ENCODE peak calls at places on chromosomes 4 and X, in four cellular contexts. R is coronary artery, F is body of pancreas, L is thoracic aorta. P is an unnamed sample.

GRCh38 chr4:77354550-77354949 is 197.5 kb downstream of the CCNG2 start:
- DNase-seq in L (no peak), F (no peak), R (no peak), P (no peak)

GRCh38 chr4:13543648-13544555 is at the start of gene NKX3-2:
- DNase-seq in F (no peak), R (no peak), L (no peak), P (peak)

GRCh38 chr4:150080875-150081274 is 2.6 kb downstream of the DCLK2 start:
- DNase-seq in R (no peak), F (no peak), L (no peak), P (no peak)

GRCh38 chr4:33126002-33126401 is 2405.8 kb downstream of the PCDH7 start:
- DNase-seq in R (no peak), F (no peak), L (no peak), P (no peak)

GRCh38 chrX:130174051-130174704 is 2.4 kb downstream of the RAB33A start:
- DNase-seq in F (no peak), R (no peak), L (peak), P (no peak)

GRCh38 chr4:118968006-118968405 is 79.4 kb downstream of the SYNPO2 start:
- DNase-seq in L (no peak), R (peak), F (no peak), P (no peak)

GRCh38 chr4:149050840-149051239 is 608.6 kb upstream of the NR3C2 start:
- DNase-seq in L (no peak), F (no peak), R (no peak), P (no peak)

GRCh38 chrX:13369541-13370140 is 49.8 kb upstream of the ATXN3L start:
- DNase-seq in R (no peak), F (no peak), L (no peak), P (no peak)

GRCh38 chr4:10841697-10842096 is 157.1 kb upstream of the CLNK start:
- DNase-seq in L (no peak), R (no peak), F (no peak), P (no peak)

GRCh38 chr4:71773004-71773403 is 10.9 kb downstream of the GC start:
- DNase-seq in L (no peak), R (no peak), F (no peak), P (no peak)

GRCh38 chr4:184444953-184445309 is 29.4 kb downstream of the IRF2 start:
- DNase-seq in L (no peak), F (no peak), R (no peak), P (no peak)

GRCh38 chr4:88522702-88523324 is 763 bp downstream of the PYURF start:
- DNase-seq in R (peak), F (peak), L (peak), P (no peak)

GRCh38 chr4:168511780-168512467 is 15.1 kb downstream of the PALLD start:
- DNase-seq in L (no peak), F (no peak), R (no peak), P (no peak)

GRCh38 chr4:177728361-177729152 is 286.3 kb upstream of the AGA start:
- DNase-seq in R (no peak), L (no peak), F (no peak), P (peak)

GRCh38 chr4:184284742-184285141 is 67.1 kb upstream of the ENPP6 start:
- DNase-seq in F (no peak), R (no peak), L (no peak), P (no peak)

GRCh38 chrX:103845165-103845653 is 13.2 kb upstream of the RAB9B start:
- DNase-seq in R (no peak), L (no peak), F (peak), P (no peak)

GRCh38 chr4:127580300-127580699 is 52.5 kb upstream of the INTU start:
- DNase-seq in L (no peak), R (no peak), F (no peak), P (no peak)

GRCh38 chr4:102640669-102641068 is 120.1 kb downstream of the MANBA start:
- DNase-seq in F (no peak), R (no peak), L (no peak), P (no peak)

GRCh38 chrX:133415276-133416105 is at the start of gene GPC4:
- DNase-seq in F (peak), L (no peak), R (peak), P (no peak)
- TF ChIP-seq CTCF in F (no peak), L (no peak), R (no peak), P (no peak)

GRCh38 chr4:124945422-124945821 is 232.9 kb upstream of the ANKRD50 start:
- DNase-seq in R (no peak), F (no peak), L (no peak), P (no peak)
- H3K4me3 ChIP-seq in R (peak), F (no peak), L (peak), P (no peak)

GRCh38 chr4:99947608-99948007 is 1.2 kb upstream of the DNAJB14 start:
- DNase-seq in L (no peak), R (no peak), F (no peak), P (no peak)

GRCh38 chr4:99947190-99947578 is 766 bp upstream of the DNAJB14 start:
- DNase-seq in F (no peak), L (no peak), R (no peak), P (no peak)

GRCh38 chr4:99950913-99951254 is 809 bp upstream of the H2AZ1 start:
- DNase-seq in R (no peak), L (no peak), F (no peak), P (no peak)

GRCh38 chr4:99949034-99949998 is 759 bp downstream of the H2AZ1 start:
- DNase-seq in L (peak), R (peak), F (peak), P (peak)

DNA sequence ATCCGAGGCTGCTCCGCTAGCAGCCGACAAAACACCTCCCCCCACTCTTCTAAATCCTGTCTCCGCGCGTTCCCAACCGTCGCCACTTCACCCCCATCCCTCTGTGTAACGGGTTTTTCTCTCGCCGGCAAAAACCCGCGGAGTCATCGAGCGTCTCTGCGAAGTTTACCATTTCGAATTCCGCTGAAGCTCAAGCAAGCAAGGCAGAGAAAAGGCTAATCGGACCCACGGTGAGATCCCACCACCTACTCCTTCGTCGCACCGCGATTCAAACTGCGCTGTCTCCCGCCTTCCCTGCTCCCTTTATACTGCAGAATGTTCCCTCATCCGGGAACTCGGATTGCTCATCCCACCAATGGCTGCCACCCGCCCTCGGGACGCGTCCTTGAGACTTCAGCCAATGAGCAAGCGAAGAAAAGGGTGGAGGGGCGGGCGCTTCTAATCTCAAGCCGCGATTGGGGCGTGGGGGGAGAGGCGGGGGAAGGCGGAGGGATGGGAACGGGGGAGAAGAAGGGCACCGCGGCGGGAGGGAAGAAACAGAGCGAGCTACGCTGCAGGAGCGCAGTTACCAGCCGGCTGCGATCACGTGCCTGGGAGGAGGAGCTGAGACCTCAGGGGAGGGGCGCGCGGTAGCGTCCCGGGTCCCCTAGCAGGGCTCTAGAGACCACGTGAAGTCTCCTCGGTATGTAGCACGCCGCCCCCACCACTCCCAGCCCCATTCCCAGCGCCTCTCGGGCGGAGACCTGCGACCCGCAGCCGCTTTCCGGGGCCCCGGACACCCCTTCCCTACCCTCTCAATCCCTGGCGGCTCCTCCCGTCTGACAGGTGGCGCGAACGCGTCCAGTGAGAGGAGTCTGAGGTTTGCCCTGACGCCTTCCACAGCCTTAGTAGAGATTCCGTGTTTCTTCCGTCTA is at the start of gene H2AZ1:
- DNase-seq in F (peak), R (peak), L (peak), P (peak)
- H3K27ac ChIP-seq in F (peak), R (peak), L (peak), P (peak)

GRCh38 chrX:118508221-118508620 is 12.6 kb downstream of the DOCK11 start:
- DNase-seq in R (no peak), L (no peak), F (no peak), P (no peak)

GRCh38 chrX:118507766-118508165 is 12.2 kb downstream of the DOCK11 start:
- DNase-seq in F (no peak), L (no peak), R (no peak), P (no peak)

GRCh38 chrX:118510076-118510475 is 14.5 kb downstream of the DOCK11 start:
- DNase-seq in R (no peak), L (no peak), F (no peak), P (no peak)

GRCh38 chrX:118513120-118513899 is 17.7 kb downstream of the DOCK11 start:
- DNase-seq in F (no peak), L (no peak), R (no peak), P (no peak)

DNA sequence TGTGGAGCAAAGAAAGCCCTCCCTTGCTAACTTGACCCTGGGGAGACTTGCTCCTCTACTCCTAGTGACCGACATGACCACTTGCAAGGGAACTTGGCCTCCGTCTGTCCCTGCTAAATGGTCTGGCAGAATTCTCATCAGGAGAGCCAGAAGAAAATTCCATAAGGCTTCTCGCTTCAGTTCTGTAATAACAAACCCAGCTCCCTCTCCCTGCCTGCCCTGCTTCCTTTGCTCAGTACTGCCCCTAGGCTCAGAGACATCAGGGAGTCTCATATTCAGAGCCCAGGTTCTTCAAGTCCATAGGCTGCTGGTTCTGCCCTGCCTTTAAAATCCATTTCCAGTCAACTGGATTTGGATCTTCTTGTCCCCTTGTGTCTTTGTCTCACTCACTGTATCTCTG is 13.1 kb downstream of the DOCK11 start:
- DNase-seq in L (no peak), F (no peak), R (no peak), P (no peak)
- TF ChIP-seq CTCF in L (peak), F (no peak), R (no peak), P (no peak)